ENCODE peak calls at places on chromosome 7, in eight cellular contexts. M is Peyer's patch; Z is ovary; B is astrocyte; S is naive thymus-derived CD4-positive, alpha-beta T cell; G is neural progenitor cell; I is uterus; H is neuronal stem cell. Q is an unnamed sample.

GRCh38 chr7:149682038-149682437 is 91.3 kb downstream of the ZNF467 start:
- DNase-seq in M (no peak), Z (no peak), B (no peak), S (no peak), G (no peak), I (no peak), H (no peak), Q (no peak)

GRCh38 chr7:13016633-13017324 is 329.3 kb downstream of the ARL4A start:
- DNase-seq in M (no peak), Z (no peak), B (peak; percentile 58), S (no peak), G (peak; percentile 26), I (no peak), H (no peak), Q (no peak)

GRCh38 chr7:30647589-30647988 is 34.7 kb downstream of the CRHR2 start:
- DNase-seq in M (no peak), Z (no peak), B (no peak), S (no peak), G (no peak), I (no peak), H (no peak), Q (peak; percentile 51)

GRCh38 chr7:45171946-45172345 is 14.4 kb downstream of the RAMP3 start:
- DNase-seq in M (peak; percentile 12), Z (no peak), B (no peak), S (no peak), G (no peak), I (no peak), H (no peak), Q (no peak)

GRCh38 chr7:95758187-95758586 is 14.2 kb upstream of the DYNC1I1 start:
- DNase-seq in M (no peak), Z (no peak), B (no peak), S (no peak), G (peak; percentile 39), I (no peak), H (no peak), Q (no peak)

GRCh38 chr7:137127806-137128205 is 215.7 kb downstream of the PTN start:
- DNase-seq in M (no peak), Z (no peak), B (no peak), S (no peak), G (no peak), I (no peak), H (no peak), Q (no peak)

GRCh38 chr7:153389261-153389660 is 629.7 kb downstream of the ACTR3B start:
- DNase-seq in M (no peak), Z (no peak), B (no peak), S (no peak), G (no peak), I (no peak), H (no peak), Q (no peak)

GRCh38 chr7:151491859-151492258 is 27.8 kb downstream of the RHEB start:
- DNase-seq in M (no peak), Z (no peak), B (peak; percentile 93), S (no peak), G (no peak), I (no peak), H (no peak), Q (no peak)

GRCh38 chr7:70807650-70808049 is 324.3 kb upstream of the GALNT17 start:
- DNase-seq in M (no peak), Z (no peak), B (no peak), S (no peak), G (no peak), I (no peak), H (no peak), Q (no peak)

GRCh38 chr7:22920664-22921063 is 93.3 kb downstream of the HYCC1 start:
- DNase-seq in M (no peak), Z (no peak), B (no peak), S (no peak), G (peak; percentile 4), I (no peak), H (no peak), Q (no peak)

GRCh38 chr7:72818663-72819366 is 9.2 kb downstream of the TYW1B start:
- DNase-seq in M (no peak), Z (no peak), B (no peak), S (no peak), G (no peak), I (no peak), H (no peak), Q (no peak)

GRCh38 chr7:64037095-64037494 is 8.1 kb upstream of the ZNF727 start:
- DNase-seq in M (no peak), Z (no peak), B (no peak), S (no peak), G (no peak), I (no peak), H (no peak), Q (no peak)

GRCh38 chr7:150716368-150716767 is at the start of gene GIMAP1:
- DNase-seq in M (no peak), Z (no peak), B (no peak), S (peak; percentile 14), G (no peak), I (no peak), H (no peak), Q (peak; percentile 68)

GRCh38 chr7:123789817-123790216 is 41.0 kb upstream of the WASL start:
- DNase-seq in M (no peak), Z (no peak), B (no peak), S (no peak), G (no peak), I (no peak), H (no peak), Q (no peak)

GRCh38 chr7:51606601-51607154 is 290.1 kb upstream of the COBL start:
- DNase-seq in M (peak; percentile 77), Z (no peak), B (no peak), S (no peak), G (no peak), I (no peak), H (no peak), Q (no peak)

GRCh38 chr7:92567460-92567859 is 22.7 kb downstream of the FAM133B start:
- DNase-seq in M (no peak), Z (no peak), B (no peak), S (no peak), G (no peak), I (no peak), H (no peak), Q (no peak)

GRCh38 chr7:90383422-90383821 is 19.8 kb upstream of the CLDN12 start:
- DNase-seq in M (no peak), Z (no peak), B (peak; percentile 71), S (no peak), G (no peak), I (no peak), H (no peak), Q (no peak)

GRCh38 chr7:111210996-111211395 is 120.1 kb downstream of the LRRN3 start:
- DNase-seq in M (no peak), Z (no peak), B (peak; percentile 54), S (no peak), G (no peak), I (no peak), H (no peak), Q (no peak)

GRCh38 chr7:123024989-123025758 is 29.7 kb upstream of the TAS2R16 start:
- DNase-seq in M (no peak), Z (no peak), B (peak; percentile 61), S (no peak), G (no peak), I (no peak), H (no peak), Q (no peak)

GRCh38 chr7:100064162-100064561 is 14.6 kb downstream of the ZSCAN21 start:
- DNase-seq in M (no peak), Z (no peak), B (no peak), S (no peak), G (no peak), I (no peak), H (no peak), Q (no peak)

GRCh38 chr7:125661677-125662076 is 732.1 kb upstream of the POT1 start:
- DNase-seq in M (no peak), Z (no peak), B (no peak), S (no peak), G (no peak), I (no peak), H (no peak), Q (no peak)

DNA sequence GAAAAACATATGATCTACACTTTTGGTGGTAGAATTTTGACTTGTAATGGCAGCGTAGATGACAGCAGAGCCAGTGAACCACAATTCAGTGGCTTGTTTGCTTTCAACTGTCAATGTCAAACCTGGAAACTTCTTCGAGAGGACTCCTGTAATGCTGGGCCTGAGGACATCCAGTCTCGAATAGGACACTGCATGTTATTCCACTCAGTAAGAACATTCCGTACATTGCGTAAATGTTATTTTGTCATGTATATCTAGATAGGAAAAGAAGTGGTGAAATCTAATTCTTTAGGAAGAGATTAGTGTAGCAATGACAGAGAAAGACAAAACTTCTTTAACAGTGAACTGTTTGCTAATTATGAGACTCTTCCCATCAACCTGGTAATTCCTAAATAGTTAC is 112.9 kb downstream of the PODXL start:
- DNase-seq in M (no peak), Z (no peak), B (no peak), S (no peak), G (no peak), I (no peak), H (no peak), Q (no peak)
- H3K36me3 ChIP-seq in M (no peaks in the 10 kb centered on the region), Z (no peaks in the 10 kb centered on the region), B (peaks cover 11% of the 10 kb centered on the region), S (peaks cover 6% of the 10 kb centered on the region), G (peaks cover 8% of the 10 kb centered on the region), I (no peaks in the 10 kb centered on the region), H (peaks cover 3% of the 10 kb centered on the region), Q (peaks cover 16% of the 10 kb centered on the region)

GRCh38 chr7:55096318-55096717 is 77.5 kb downstream of the EGFR start:
- DNase-seq in M (no peak), Z (no peak), B (no peak), S (no peak), G (no peak), I (no peak), H (no peak), Q (no peak)
- H3K27ac ChIP-seq in M (no peak overlapping the region), Z (peak overlapping the region; percentile 40), B (no peak overlapping the region), S (no peak overlapping the region), G (no peak overlapping the region), I (no peak overlapping the region), H (no peak overlapping the region), Q (no peak overlapping the region)

GRCh38 chr7:849781-850180 is 17.5 kb downstream of the SUN1 start:
- DNase-seq in M (no peak), Z (no peak), B (no peak), S (no peak), G (no peak), I (no peak), H (no peak), Q (no peak)
- H3K36me3 ChIP-seq in M (no peaks in the 10 kb centered on the region), Z (no peaks in the 10 kb centered on the region), B (peaks cover 24% of the 10 kb centered on the region), S (no peaks in the 10 kb centered on the region), G (no peaks in the 10 kb centered on the region), I (no peaks in the 10 kb centered on the region), H (peaks cover 40% of the 10 kb centered on the region), Q (peaks cover 51% of the 10 kb centered on the region)

DNA sequence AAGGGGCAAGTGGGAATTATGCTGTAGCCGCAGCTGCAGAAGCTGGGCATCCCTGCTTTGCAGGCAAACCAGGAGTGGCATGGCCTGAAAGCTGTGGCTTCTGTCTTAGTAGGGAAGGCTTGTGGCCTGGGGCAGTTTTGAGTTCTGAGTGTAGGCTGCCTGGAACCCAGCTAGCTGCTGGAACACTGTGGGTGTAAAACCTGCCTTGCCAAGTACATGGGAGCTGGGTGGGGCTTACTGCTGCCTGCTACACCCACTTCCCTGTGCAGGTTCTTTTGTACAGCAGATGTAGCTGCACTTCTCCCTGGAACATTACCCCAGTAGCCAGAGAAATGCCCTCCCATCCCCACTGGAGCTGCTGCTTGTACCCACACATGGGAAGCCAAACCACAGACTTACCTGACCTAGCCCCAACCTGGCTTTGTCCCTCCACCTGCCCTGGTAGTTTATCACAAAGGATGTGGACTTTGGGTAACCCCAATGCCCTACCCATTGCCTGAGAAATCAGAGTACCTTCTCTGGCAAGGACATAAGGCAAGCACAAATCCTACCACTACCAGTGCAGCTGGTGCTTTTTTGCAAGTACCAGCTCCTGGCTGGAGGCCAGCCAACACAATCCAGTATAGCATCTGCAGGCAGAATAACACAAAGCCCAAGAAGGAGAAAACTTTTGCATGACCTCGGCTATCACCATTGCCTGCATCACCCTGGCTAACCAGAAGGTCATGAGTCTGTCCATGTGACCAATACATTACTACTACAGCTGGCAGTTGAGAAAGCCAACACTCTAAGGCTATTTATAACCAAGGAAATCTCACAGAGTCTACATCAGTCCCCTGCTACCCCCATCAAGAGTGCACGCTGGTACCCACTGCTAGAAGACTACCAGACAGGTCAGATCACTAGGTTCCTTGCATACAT is 26.5 kb upstream of the PPP1R3A start:
- DNase-seq in M (no peak), Z (no peak), B (no peak), S (no peak), G (no peak), I (no peak), H (no peak), Q (no peak)
- H3K27ac ChIP-seq in M (no peak overlapping the region), Z (no peak overlapping the region), B (no peak overlapping the region), S (no peak overlapping the region), G (no peak overlapping the region), I (no peak overlapping the region), H (no peak overlapping the region), Q (no peak overlapping the region)

Q was measured in ascending aorta.